ENCODE peak calls at places on chromosomes 1 and 21, in seven cellular contexts. K is GM04503; R is Panc1; U is stimulated activated CD4-positive, alpha-beta T cell treated with anti-CD3 and anti-CD28 coated beads, Interleukin-1b, Interleukin-23, amount 100 ng/mL, for 1 hour; P is cardiac fibroblast; H is EH; E is right lobe of liver. V is an unnamed sample.

GRCh38 chr1:202362212-202362611 is 13.7 kb downstream of the PPP1R12B start:
- DNase-seq in K (no peak), R (no peak), U (no peak), P (no peak), H (no peak), E (no peak), V (no peak)

GRCh38 chr1:180269848-180270766 is 40.0 kb downstream of the LHX4 start:
- DNase-seq in K (no peak), R (no peak), U (no peak), P (no peak), H (no peak), E (no peak), V (no peak)

GRCh38 chr1:30684881-30685795 is 38.2 kb downstream of the MATN1 start:
- DNase-seq in K (no peak), R (no peak), U (no peak), P (no peak), H (no peak), E (peak; percentile 99), V (no peak)

GRCh38 chr1:169809370-169810095 is 14.8 kb upstream of the METTL18 start:
- DNase-seq in K (no peak), R (no peak), U (no peak), P (peak; percentile 66), H (peak; percentile 48), E (no peak), V (peak; percentile 13)

GRCh38 chr1:180042994-180043622 is 88.5 kb downstream of the CEP350 start:
- DNase-seq in K (peak; percentile 39), R (no peak), U (no peak), P (peak; percentile 83), H (peak; percentile 90), E (no peak), V (peak; percentile 34)

GRCh38 chr1:172359531-172359991 is 60.9 kb upstream of the C1orf105 start:
- DNase-seq in K (peak; percentile 50), R (peak; percentile 73), U (no peak), P (peak; percentile 82), H (peak; percentile 92), E (no peak), V (peak; percentile 61)

GRCh38 chr21:38747796-38748195 is 57.9 kb upstream of the ETS2 start:
- DNase-seq in K (no peak), R (no peak), U (no peak), P (no peak), H (no peak), E (no peak), V (no peak)

GRCh38 chr1:145777357-145778145 is 46.3 kb downstream of the RNF115 start:
- DNase-seq in K (no peak), R (no peak), U (no peak), P (no peak), H (no peak), E (no peak), V (no peak)

GRCh38 chr1:29802181-29803068 is 566.1 kb downstream of the PTPRU start:
- DNase-seq in K (no peak), R (no peak), U (no peak), P (no peak), H (no peak), E (no peak), V (no peak)

GRCh38 chr1:204461331-204462228 is 33.0 kb downstream of the PIK3C2B start:
- DNase-seq in K (no peak), R (no peak), U (no peak), P (no peak), H (no peak), E (no peak), V (no peak)

GRCh38 chr1:111731956-111732355 is 7.2 kb downstream of the INKA2 start:
- DNase-seq in K (no peak), R (no peak), U (no peak), P (no peak), H (no peak), E (no peak), V (no peak)

GRCh38 chr1:165288301-165289120 is 68.0 kb downstream of the LMX1A start:
- DNase-seq in K (no peak), R (no peak), U (no peak), P (no peak), H (no peak), E (peak; percentile 63), V (no peak)

GRCh38 chr1:34362949-34363348 is 186.2 kb downstream of the C1orf94 start:
- DNase-seq in K (no peak), R (no peak), U (no peak), P (no peak), H (no peak), E (no peak), V (no peak)

GRCh38 chr1:243791586-243792267 is 58.3 kb downstream of the AKT3 start:
- DNase-seq in K (no peak), R (no peak), U (no peak), P (peak; percentile 48), H (no peak), E (no peak), V (no peak)

GRCh38 chr21:15014220-15014619 is 50.6 kb downstream of the NRIP1 start:
- DNase-seq in K (no peak), R (no peak), U (no peak), P (no peak), H (peak; percentile 53), E (no peak), V (no peak)

GRCh38 chr1:50421768-50422674 is 1.2 kb downstream of the DMRTA2 start:
- DNase-seq in K (no peak), R (no peak), U (no peak), P (no peak), H (no peak), E (no peak), V (no peak)

GRCh38 chr1:143735764-143736461 is 235.9 kb downstream of the FAM72C start:
- DNase-seq in K (no peak), R (no peak), U (no peak), P (peak; percentile 34), H (no peak), E (peak; percentile 67), V (no peak)

GRCh38 chr1:113519561-113519960 is 129.2 kb downstream of the MAGI3 start:
- DNase-seq in K (no peak), R (peak; percentile 17), U (no peak), P (peak; percentile 52), H (peak; percentile 79), E (no peak), V (no peak)

GRCh38 chr1:226541231-226541630 is 7.3 kb upstream of the STUM start:
- DNase-seq in K (no peak), R (no peak), U (no peak), P (no peak), H (no peak), E (no peak), V (no peak)

GRCh38 chr1:223745731-223746130 is 33.4 kb downstream of the CAPN2 start:
- DNase-seq in K (no peak), R (no peak), U (no peak), P (peak; percentile 26), H (peak; percentile 28), E (no peak), V (no peak)

GRCh38 chr1:14661220-14661619 is 62.7 kb downstream of the KAZN start:
- DNase-seq in K (no peak), R (no peak), U (no peak), P (no peak), H (no peak), E (no peak), V (no peak)

GRCh38 chr1:64087768-64088167 is 115.7 kb upstream of the UBE2U start:
- DNase-seq in K (no peak), R (no peak), U (no peak), P (peak; percentile 69), H (peak; percentile 11), E (no peak), V (peak; percentile 54)

GRCh38 chr1:187819081-187819480 is 990.3 kb downstream of the PLA2G4A start:
- DNase-seq in K (no peak), R (no peak), U (no peak), P (no peak), H (no peak), E (no peak), V (no peak)

GRCh38 chr1:240115831-240116230 is 24.1 kb downstream of the FMN2 start:
- DNase-seq in K (no peak), R (no peak), U (no peak), P (no peak), H (no peak), E (no peak), V (no peak)

GRCh38 chr1:223298706-223299105 is 65.3 kb downstream of the SUSD4 start:
- DNase-seq in K (peak; percentile 7), R (no peak), U (no peak), P (peak; percentile 12), H (peak; percentile 67), E (no peak), V (no peak)

GRCh38 chr1:208178091-208178529 is 66.1 kb downstream of the PLXNA2 start:
- DNase-seq in K (no peak), R (no peak), U (no peak), P (no peak), H (no peak), E (no peak), V (no peak)

GRCh38 chr1:206579747-206580437 is 32.4 kb downstream of the EIF2D start:
- DNase-seq in K (peak; percentile 53), R (no peak), U (peak; percentile 66), P (peak; percentile 33), H (peak; percentile 61), E (peak; percentile 89), V (peak; percentile 64)